ENCODE peak calls at places on chromosome 6, in eight cellular contexts. L, Z, C, B, W, F, Q and O are unnamed samples.

GRCh38 chr6:126172151-126172550 is 167.8 kb upstream of the CENPW start:
- DNase-seq in C (no peak), F (no peak), W (no peak), Q (no peak), L (no peak), B (no peak), Z (no peak), O (no peak)

GRCh38 chr6:101276066-101276465 is 117.4 kb upstream of the GRIK2 start:
- DNase-seq in W (no peak), Q (no peak), Z (no peak), F (no peak), C (no peak), B (no peak), L (no peak), O (no peak)

GRCh38 chr6:97978855-97979271 is 695.8 kb upstream of the MMS22L start:
- DNase-seq in B (no peak), L (peak; percentile 6), C (no peak), F (no peak), W (no peak), Q (no peak), Z (no peak), O (no peak)

GRCh38 chr6:146287691-146288369 is 255.8 kb upstream of the RAB32 start:
- DNase-seq in C (peak; percentile 10), W (no peak), Q (no peak), Z (no peak), F (no peak), L (no peak), B (no peak), O (no peak)

GRCh38 chr6:7042056-7042653 is 65.6 kb upstream of the RREB1 start:
- DNase-seq in Q (no peak), L (peak; percentile 52), C (no peak), W (no peak), F (no peak), B (no peak), Z (no peak), O (no peak)

GRCh38 chr6:39453956-39454524 is 131.5 kb upstream of the KCNK16 start:
- DNase-seq in B (no peak), L (no peak), Q (no peak), Z (no peak), W (no peak), C (no peak), F (no peak), O (no peak)

GRCh38 chr6:11277275-11278206 is 45.1 kb upstream of the NEDD9 start:
- DNase-seq in F (no peak), W (no peak), B (no peak), L (peak; percentile 40), C (no peak), Q (no peak), Z (no peak), O (no peak)

GRCh38 chr6:81606965-81607381 is 145.5 kb downstream of the TENT5A start:
- DNase-seq in C (peak; percentile 56), B (no peak), Q (no peak), F (no peak), Z (no peak), L (no peak), W (no peak), O (no peak)

GRCh38 chr6:21578523-21578922 is 15.0 kb upstream of the SOX4 start:
- DNase-seq in W (no peak), L (no peak), Q (no peak), C (no peak), F (no peak), B (no peak), Z (no peak), O (no peak)

GRCh38 chr6:126811307-126811706 is 307.2 kb upstream of the RSPO3 start:
- DNase-seq in F (no peak), W (no peak), Z (no peak), C (peak; percentile 15), B (no peak), L (no peak), Q (no peak), O (no peak)

GRCh38 chr6:75158176-75158575 is 47.7 kb downstream of the COL12A1 start:
- DNase-seq in L (no peak), Q (no peak), W (no peak), C (no peak), B (no peak), F (no peak), Z (no peak), O (no peak)

GRCh38 chr6:72783667-72784066 is 161.8 kb downstream of the KCNQ5 start:
- DNase-seq in L (no peak), Z (no peak), B (no peak), C (peak; percentile 24), F (no peak), Q (no peak), W (no peak), O (no peak)

GRCh38 chr6:88248709-88249321 is 82.7 kb upstream of the CNR1 start:
- DNase-seq in C (no peak), B (no peak), F (no peak), W (no peak), Q (no peak), L (no peak), Z (no peak), O (no peak)

GRCh38 chr6:134925800-134926199 is 24.1 kb downstream of the ALDH8A1 start:
- DNase-seq in F (no peak), C (no peak), L (no peak), Q (no peak), B (no peak), W (no peak), Z (no peak), O (no peak)

GRCh38 chr6:109791301-109791700 is 100.2 kb downstream of the FIG4 start:
- DNase-seq in C (no peak), L (no peak), W (no peak), B (no peak), F (no peak), Z (no peak), Q (no peak), O (no peak)

GRCh38 chr6:15066433-15067337 is 179.2 kb upstream of the JARID2 start:
- DNase-seq in Q (peak; percentile 53), W (peak; percentile 48), F (no peak), C (no peak), Z (no peak), L (peak; percentile 23), B (no peak), O (peak; percentile 6)

GRCh38 chr6:28001751-28002150 is 44.7 kb downstream of the OR2B6 start:
- DNase-seq in L (no peak), W (no peak), F (no peak), Q (no peak), B (no peak), Z (no peak), C (no peak), O (no peak)

GRCh38 chr6:44397424-44398169 is 10.1 kb downstream of the CDC5L start:
- DNase-seq in L (no peak), W (no peak), F (no peak), Z (no peak), B (no peak), Q (no peak), C (no peak), O (no peak)

GRCh38 chr6:9428416-9429172 is 986.3 kb downstream of the TFAP2A start:
- DNase-seq in C (no peak), F (no peak), Q (no peak), L (no peak), W (no peak), Z (no peak), B (no peak), O (no peak)

GRCh38 chr6:41375598-41376151 is 40.3 kb downstream of the NCR2 start:
- DNase-seq in Z (no peak), L (no peak), Q (no peak), W (no peak), C (no peak), F (no peak), B (no peak), O (no peak)

GRCh38 chr6:257031-257725 is 35.1 kb upstream of the DUSP22 start:
- DNase-seq in C (no peak), F (no peak), Z (no peak), B (no peak), Q (no peak), W (no peak), L (no peak), O (no peak)

GRCh38 chr6:13513606-13514502 is 26.5 kb upstream of the GFOD1 start:
- DNase-seq in L (no peak), Z (no peak), C (no peak), W (no peak), Q (no peak), B (no peak), F (no peak), O (no peak)

GRCh38 chr6:112595201-112595600 is 248.1 kb downstream of the RFPL4B start:
- DNase-seq in Z (no peak), L (no peak), Q (no peak), F (no peak), C (no peak), B (no peak), W (no peak), O (no peak)

GRCh38 chr6:41757931-41758640 is 10.9 kb upstream of the PGC start:
- DNase-seq in W (no peak), F (no peak), L (no peak), Q (no peak), Z (no peak), C (no peak), B (no peak), O (no peak)

GRCh38 chr6:41335296-41335695 is at the start of gene NCR2:
- DNase-seq in Q (no peak), W (no peak), F (no peak), L (no peak), C (no peak), Z (no peak), B (no peak), O (no peak)

GRCh38 chr6:5516036-5516435 is 254.7 kb downstream of the FARS2 start:
- DNase-seq in B (no peak), F (no peak), Z (no peak), Q (no peak), W (no peak), C (no peak), L (no peak), O (no peak)

GRCh38 chr6:9520417-9521151 is 894.3 kb downstream of the TFAP2A start:
- DNase-seq in B (no peak), Q (no peak), C (no peak), F (no peak), Z (no peak), W (no peak), L (no peak), O (no peak)

GRCh38 chr6:113361014-113361645 is 496.0 kb upstream of the MARCKS start:
- DNase-seq in L (no peak), F (no peak), C (no peak), B (no peak), Z (no peak), Q (no peak), W (no peak), O (no peak)

GRCh38 chr6:53725791-53726575 is 60.4 kb upstream of the KLHL31 start:
- DNase-seq in W (peak; percentile 68), Q (no peak), F (peak; percentile 27), C (peak; percentile 15), Z (peak; percentile 65), L (peak; percentile 87), B (peak; percentile 5), O (no peak)

GRCh38 chr6:142187209-142187608 is 40.1 kb downstream of the VTA1 start:
- DNase-seq in C (no peak), L (peak; percentile 14), B (no peak), W (peak; percentile 20), F (no peak), Z (no peak), Q (no peak), O (no peak)

GRCh38 chr6:44116643-44117382 is 10.4 kb downstream of the MRPL14 start:
- DNase-seq in Q (no peak), B (no peak), C (peak; percentile 50), F (no peak), Z (no peak), L (peak; percentile 32), W (no peak), O (no peak)

GRCh38 chr6:99024089-99024488 is 76.3 kb upstream of the FBXL4 start:
- DNase-seq in Q (no peak), B (no peak), F (no peak), C (no peak), Z (no peak), L (no peak), W (no peak), O (no peak)